ENCODE peak calls at places on chromosomes 3 and 15, in four cellular contexts. One of them, this sample, is unnamed. For H3K36me3, the result is how much of the 10 kb centered on the place peaks cover.

GRCh38 chr15:39546842-39547241 is 34.0 kb upstream of the THBS1 start:
- DNase-seq in left lung: no peak
- DNase-seq in pancreas: no peak
- DNase-seq in left ventricle myocardium inferior: no peak
- DNase-seq in this sample: no peak

GRCh38 chr3:146222204-146223046 is 28.5 kb downstream of the PLSCR4 start:
- DNase-seq in left lung: no peak
- DNase-seq in pancreas: no peak
- DNase-seq in left ventricle myocardium inferior: no peak
- DNase-seq in this sample: no peak

GRCh38 chr3:71251156-71251775 is 332.3 kb downstream of the FOXP1 start:
- DNase-seq in left lung: no peak
- DNase-seq in pancreas: no peak
- DNase-seq in left ventricle myocardium inferior: no peak
- DNase-seq in this sample: no peak

GRCh38 chr3:10242182-10243065 is 5.8 kb upstream of the TATDN2 start:
- DNase-seq in left lung: no peak
- DNase-seq in pancreas: no peak
- DNase-seq in left ventricle myocardium inferior: no peak
- DNase-seq in this sample: no peak

GRCh38 chr3:66478923-66479322 is 21.9 kb downstream of the LRIG1 start:
- DNase-seq in left lung: no peak
- DNase-seq in pancreas: no peak
- DNase-seq in left ventricle myocardium inferior: no peak
- DNase-seq in this sample: no peak

GRCh38 chr15:29838352-29839010 is 16.2 kb upstream of the TJP1 start:
- DNase-seq in left lung: no peak
- DNase-seq in pancreas: no peak
- DNase-seq in left ventricle myocardium inferior: no peak
- DNase-seq in this sample: no peak

GRCh38 chr3:33019981-33020380 is 68.5 kb downstream of the CCR4 start:
- DNase-seq in left lung: no peak
- DNase-seq in pancreas: no peak
- DNase-seq in left ventricle myocardium inferior: no peak
- DNase-seq in this sample: no peak

GRCh38 chr3:102745881-102746280 is 311.1 kb downstream of the ZPLD1 start:
- DNase-seq in left lung: no peak
- DNase-seq in pancreas: no peak
- DNase-seq in left ventricle myocardium inferior: no peak
- DNase-seq in this sample: no peak

GRCh38 chr3:45659661-45660566 is 29.3 kb upstream of the SACM1L start:
- DNase-seq in left lung: no peak
- DNase-seq in pancreas: peak
- DNase-seq in left ventricle myocardium inferior: peak
- DNase-seq in this sample: no peak

GRCh38 chr15:90160781-90161727 is 40.1 kb upstream of the SEMA4B start:
- DNase-seq in left lung: no peak
- DNase-seq in pancreas: peak
- DNase-seq in left ventricle myocardium inferior: no peak
- DNase-seq in this sample: no peak

GRCh38 chr3:101695779-101696372 is 9.4 kb upstream of the RPL24 start:
- DNase-seq in left lung: no peak
- DNase-seq in pancreas: no peak
- DNase-seq in left ventricle myocardium inferior: no peak
- DNase-seq in this sample: no peak

GRCh38 chr15:63156708-63157065 is 590 bp downstream of the RPS27L start:
- DNase-seq in left lung: no peak
- DNase-seq in pancreas: no peak
- DNase-seq in left ventricle myocardium inferior: peak
- DNase-seq in this sample: no peak

GRCh38 chr3:71930056-71930991 is 145.4 kb upstream of the PROK2 start:
- DNase-seq in left lung: no peak
- DNase-seq in pancreas: no peak
- DNase-seq in left ventricle myocardium inferior: no peak
- DNase-seq in this sample: peak

GRCh38 chr3:6640907-6641306 is 220.0 kb upstream of the GRM7 start:
- DNase-seq in left lung: no peak
- DNase-seq in pancreas: no peak
- DNase-seq in left ventricle myocardium inferior: no peak
- DNase-seq in this sample: peak

GRCh38 chr3:159775372-159775961 is 213.2 kb upstream of the IL12A start:
- DNase-seq in left lung: no peak
- DNase-seq in pancreas: no peak
- DNase-seq in left ventricle myocardium inferior: peak
- DNase-seq in this sample: no peak

GRCh38 chr3:58260733-58261132 is 23.1 kb downstream of the ABHD6 start:
- DNase-seq in left lung: no peak
- DNase-seq in pancreas: no peak
- DNase-seq in left ventricle myocardium inferior: no peak
- DNase-seq in this sample: no peak

GRCh38 chr3:58266577-58266976 is 29.0 kb downstream of the ABHD6 start:
- DNase-seq in left lung: no peak
- DNase-seq in pancreas: no peak
- DNase-seq in left ventricle myocardium inferior: no peak
- DNase-seq in this sample: no peak

GRCh38 chr3:58260261-58260731 is 22.7 kb downstream of the ABHD6 start:
- DNase-seq in left lung: no peak
- DNase-seq in pancreas: no peak
- DNase-seq in left ventricle myocardium inferior: no peak
- DNase-seq in this sample: no peak

GRCh38 chr3:58258392-58259040 is 20.9 kb downstream of the ABHD6 start:
- DNase-seq in left lung: no peak
- DNase-seq in pancreas: no peak
- DNase-seq in left ventricle myocardium inferior: no peak
- DNase-seq in this sample: no peak

DNA sequence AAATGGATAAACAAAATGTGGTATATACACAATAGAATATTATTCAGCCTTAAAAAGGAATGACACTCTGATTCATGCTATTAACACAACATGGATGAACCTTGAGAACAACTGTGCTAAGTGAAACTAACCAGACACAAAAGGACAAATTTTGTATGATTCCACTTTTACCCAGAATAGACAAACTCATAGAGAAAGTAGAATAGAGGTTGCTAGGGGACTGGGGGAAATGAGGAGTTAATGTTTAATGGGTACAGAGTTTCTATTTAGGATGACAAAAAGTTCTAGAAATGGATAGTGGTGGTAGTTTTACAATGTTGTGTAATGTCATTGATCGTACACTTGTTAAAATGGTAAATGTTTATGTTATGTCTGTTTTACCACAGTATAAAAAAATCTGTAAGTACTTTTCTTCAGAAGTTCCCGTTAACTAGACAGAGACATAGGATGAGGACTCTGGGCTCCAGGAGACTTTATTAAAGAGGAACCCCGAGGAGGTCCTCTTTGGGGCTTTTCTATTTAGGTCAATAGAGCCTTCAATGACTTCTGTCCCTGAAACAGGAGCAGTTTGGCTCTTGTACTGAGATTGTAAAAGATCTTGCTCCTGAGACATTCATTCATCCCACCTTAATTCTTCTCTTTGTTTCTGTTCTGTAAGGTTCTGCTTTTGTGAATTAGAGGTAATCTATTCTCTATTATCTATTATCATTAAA is 24.5 kb downstream of the ABHD6 start:
- DNase-seq in left lung: no peak
- DNase-seq in pancreas: no peak
- DNase-seq in left ventricle myocardium inferior: no peak
- DNase-seq in this sample: no peak
- H3K36me3 ChIP-seq in left lung: under half
- H3K36me3 ChIP-seq in pancreas: under half
- H3K36me3 ChIP-seq in left ventricle myocardium inferior: under half
- H3K36me3 ChIP-seq in this sample: under half

DNA sequence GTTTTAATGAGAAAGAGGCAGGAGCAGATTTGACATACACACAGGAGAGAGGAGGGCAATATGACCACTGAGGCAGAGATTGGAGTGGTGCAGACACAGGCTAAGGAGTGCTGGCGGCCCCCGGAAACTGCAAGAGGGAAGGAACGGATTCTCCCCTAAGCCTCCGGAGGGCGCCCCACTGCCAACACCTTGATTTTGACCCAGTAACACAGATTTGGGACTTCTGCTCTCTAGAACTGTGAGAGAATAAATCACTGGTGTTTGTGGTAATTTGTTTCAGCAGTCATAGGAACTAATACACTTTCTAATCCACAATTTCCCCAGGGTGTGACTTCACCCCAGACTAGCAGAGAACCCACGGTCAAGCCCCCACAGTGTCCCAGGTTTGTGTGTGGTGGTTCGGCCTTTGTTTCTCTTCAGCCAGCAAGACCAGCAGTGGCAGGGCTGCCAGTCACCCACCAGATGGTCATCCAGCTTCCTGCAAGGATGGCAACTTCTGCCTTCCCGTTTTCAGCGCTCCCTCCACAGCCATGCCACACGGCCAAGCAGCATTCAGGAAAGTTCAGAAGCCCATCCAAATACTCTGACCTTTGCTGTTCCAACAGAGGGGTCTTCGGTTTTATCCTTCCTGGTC is 23.6 kb upstream of the TSPAN3 start:
- DNase-seq in left lung: no peak
- DNase-seq in pancreas: no peak
- DNase-seq in left ventricle myocardium inferior: no peak
- DNase-seq in this sample: no peak
- TF ChIP-seq CTCF in left lung: no peak
- TF ChIP-seq CTCF in pancreas: no peak
- TF ChIP-seq CTCF in left ventricle myocardium inferior: no peak
- TF ChIP-seq CTCF in this sample: peak

GRCh38 chr3:50237754-50238548 is 1.9 kb downstream of the GNAI2 start:
- DNase-seq in left lung: peak
- DNase-seq in pancreas: peak
- DNase-seq in left ventricle myocardium inferior: peak
- DNase-seq in this sample: peak

GRCh38 chr3:50237133-50237651 is 1.2 kb downstream of the GNAI2 start:
- DNase-seq in left lung: no peak
- DNase-seq in pancreas: no peak
- DNase-seq in left ventricle myocardium inferior: no peak
- DNase-seq in this sample: peak

GRCh38 chr3:50236484-50237132 is 604 bp downstream of the GNAI2 start:
- DNase-seq in left lung: no peak
- DNase-seq in pancreas: no peak
- DNase-seq in left ventricle myocardium inferior: no peak
- DNase-seq in this sample: no peak

GRCh38 chr3:50239649-50240048 is 3.6 kb downstream of the GNAI2 start:
- DNase-seq in left lung: no peak
- DNase-seq in pancreas: no peak
- DNase-seq in left ventricle myocardium inferior: no peak
- DNase-seq in this sample: no peak

DNA sequence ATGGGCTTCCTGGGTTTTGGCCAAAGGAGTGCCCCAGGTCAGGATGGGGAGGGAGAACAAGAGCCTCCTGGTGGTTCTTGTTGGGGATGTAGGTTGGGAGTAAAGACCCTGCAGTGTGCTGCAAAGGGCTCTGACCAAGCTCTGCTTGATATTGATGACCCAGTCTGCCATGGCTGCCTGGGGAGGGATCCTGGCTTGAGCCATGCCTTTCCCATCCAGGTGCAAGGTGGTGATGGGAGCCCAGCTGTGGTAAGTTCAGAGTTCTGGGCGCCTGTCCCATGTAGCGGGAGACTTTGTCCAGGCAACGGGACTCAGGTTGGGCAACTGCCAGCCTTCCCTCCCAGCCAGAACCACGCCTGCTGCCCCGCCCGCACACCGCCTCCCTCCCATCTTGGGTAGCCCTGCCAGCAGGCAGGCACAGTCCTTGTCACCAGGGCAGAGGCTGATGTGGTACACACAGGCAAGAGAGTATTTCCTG is 2.6 kb downstream of the GNAI2 start:
- DNase-seq in left lung: peak
- DNase-seq in pancreas: peak
- DNase-seq in left ventricle myocardium inferior: peak
- DNase-seq in this sample: no peak
- H3K4me3 ChIP-seq in left lung: peak
- H3K4me3 ChIP-seq in pancreas: peak
- H3K4me3 ChIP-seq in left ventricle myocardium inferior: peak
- H3K4me3 ChIP-seq in this sample: peak

DNA sequence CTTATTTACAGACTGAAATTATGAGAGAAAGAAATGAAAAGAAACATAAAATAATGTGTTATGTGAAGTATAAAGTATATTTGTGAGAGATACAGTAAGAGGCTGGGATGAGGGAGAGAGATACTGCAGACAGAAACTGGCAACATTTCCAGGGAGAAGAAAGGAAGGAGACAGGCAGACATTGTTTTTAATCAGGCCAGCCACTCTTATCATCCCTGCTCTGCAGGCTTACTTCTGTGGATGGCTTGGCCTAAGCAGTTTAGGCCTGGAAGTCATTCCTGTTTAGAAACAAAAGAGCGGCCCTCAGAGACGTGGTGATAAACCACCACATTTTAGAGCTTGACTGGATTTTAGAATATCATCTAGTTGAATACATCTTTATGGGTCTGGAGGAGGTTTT is 12.4 kb downstream of the PCCB start:
- DNase-seq in left lung: no peak
- DNase-seq in pancreas: no peak
- DNase-seq in left ventricle myocardium inferior: no peak
- DNase-seq in this sample: no peak
- H3K36me3 ChIP-seq in left lung: half or more
- H3K36me3 ChIP-seq in pancreas: under half
- H3K36me3 ChIP-seq in left ventricle myocardium inferior: half or more
- H3K36me3 ChIP-seq in this sample: under half